ENCODE peak calls at places on chromosomes 5 and 9, in four cellular contexts. G is SJSA1, H is sigmoid colon, O is aorta. X is an unnamed sample.
A peak's percentile ranks its signal among the peaks of the same experiment; 100 is the strongest.

GRCh38 chr5:172853355-172853975 is 19.4 kb downstream of the ERGIC1 start:
- DNase-seq in H (no peak), O (no peak), G (no peak), X (no peak)

GRCh38 chr9:117073071-117073470 is 341.8 kb downstream of the ASTN2 start:
- DNase-seq in O (no peak), G (no peak), H (no peak), X (no peak)

GRCh38 chr5:9042241-9042640 is 503.6 kb downstream of the SEMA5A start:
- DNase-seq in O (no peak), H (no peak), G (no peak), X (no peak)

GRCh38 chr5:73859696-73860095 is 233.7 kb downstream of the ARHGEF28 start:
- DNase-seq in O (no peak), H (no peak), G (no peak), X (no peak)

GRCh38 chr5:61184708-61185107 is 22.4 kb upstream of the SMIM15 start:
- DNase-seq in O (no peak), G (no peak), H (no peak), X (no peak)

GRCh38 chr5:109693535-109694152 is 3.9 kb downstream of the MAN2A1 start:
- DNase-seq in O (no peak), G (no peak), H (no peak), X (no peak)

GRCh38 chr9:93058357-93059096 is at the start of gene SUSD3:
- DNase-seq in O (peak; percentile 92), H (peak; percentile 83), G (no peak), X (no peak)

GRCh38 chr5:145704724-145705123 is 130.4 kb downstream of the PRELID2 start:
- DNase-seq in O (no peak), G (no peak), H (no peak), X (no peak)

GRCh38 chr9:119967867-119968535 is 598.8 kb upstream of the BRINP1 start:
- DNase-seq in G (no peak), O (no peak), H (no peak), X (no peak)

GRCh38 chr5:77630246-77631165 is 8.0 kb downstream of the OTP start:
- DNase-seq in O (peak; percentile 82), G (peak; percentile 78), H (no peak), X (no peak)

GRCh38 chr5:115494570-115495289 is 49.8 kb downstream of the FEM1C start:
- DNase-seq in O (no peak), G (no peak), H (no peak), X (peak; percentile 9)

GRCh38 chr9:135476981-135477380 is 2.6 kb upstream of the PPP1R26 start:
- DNase-seq in H (no peak), G (no peak), O (no peak), X (no peak)

GRCh38 chr9:90789408-90789807 is 12.2 kb upstream of the SYK start:
- DNase-seq in O (no peak), G (no peak), H (no peak), X (no peak)

GRCh38 chr5:136058031-136058971 is 29.5 kb downstream of the TGFBI start:
- DNase-seq in H (peak; percentile 90), G (peak; percentile 99), O (peak; percentile 87), X (no peak)

GRCh38 chr5:168408561-168409321 is 77.5 kb upstream of the RARS1 start:
- DNase-seq in G (no peak), O (no peak), H (no peak), X (no peak)

GRCh38 chr9:110932883-110933282 is 105.4 kb downstream of the LPAR1 start:
- DNase-seq in O (no peak), G (no peak), H (no peak), X (no peak)

GRCh38 chr5:159451197-159452052 is 121.1 kb upstream of the IL12B start:
- DNase-seq in G (peak; percentile 85), O (no peak), H (peak; percentile 76), X (no peak)

GRCh38 chr5:154729613-154730012 is 25.6 kb upstream of the LARP1 start:
- DNase-seq in O (no peak), H (no peak), G (no peak), X (no peak)

GRCh38 chr5:179166886-179167841 is 107.0 kb downstream of the ZNF354C start:
- DNase-seq in O (peak; percentile 87), H (peak; percentile 70), G (no peak), X (peak; percentile 45)

GRCh38 chr5:69276422-69277174 is 41.9 kb downstream of the CDK7 start:
- DNase-seq in G (no peak), H (no peak), O (no peak), X (no peak)

GRCh38 chr5:93189707-93190120 is 391.3 kb downstream of the NR2F1-AS1 start:
- DNase-seq in G (peak; percentile 51), H (no peak), O (no peak), X (no peak)

DNA sequence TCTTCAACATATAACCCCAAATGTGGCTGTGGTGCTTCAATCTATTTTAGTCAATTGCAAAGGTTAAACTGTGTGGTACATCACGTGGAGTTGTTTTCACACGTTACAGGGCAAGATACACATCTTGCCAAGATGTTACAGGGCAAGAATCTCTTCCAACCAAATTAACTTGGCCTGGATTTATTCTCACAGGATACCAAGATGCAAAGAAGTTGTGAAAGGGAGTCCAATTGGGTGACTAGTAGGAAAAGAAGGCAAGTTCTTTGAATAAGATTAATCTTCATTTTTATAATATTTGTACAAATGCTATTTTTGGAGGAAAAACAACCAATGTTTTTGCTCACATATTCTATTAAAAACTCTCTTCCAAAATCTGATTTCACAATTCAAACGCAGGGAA is 4.8 kb upstream of the IFNA8 start:
- DNase-seq in G (no peak), H (no peak), O (no peak), X (no peak)
- H3K27me3 ChIP-seq in G (no peaks in the 10 kb centered on the region), H (peaks cover 26% of the 10 kb centered on the region), O (peaks cover 2% of the 10 kb centered on the region), X (peaks cover 22% of the 10 kb centered on the region)

GRCh38 chr5:1550287-1551076 is 26.7 kb upstream of the LPCAT1 start:
- DNase-seq in G (peak; percentile 44), H (peak; percentile 34), O (peak; percentile 54), X (no peak)
- H3K27me3 ChIP-seq in G (peaks cover 67% of the 10 kb centered on the region), H (peaks cover 20% of the 10 kb centered on the region), O (no peaks in the 10 kb centered on the region), X (no peaks in the 10 kb centered on the region)

DNA sequence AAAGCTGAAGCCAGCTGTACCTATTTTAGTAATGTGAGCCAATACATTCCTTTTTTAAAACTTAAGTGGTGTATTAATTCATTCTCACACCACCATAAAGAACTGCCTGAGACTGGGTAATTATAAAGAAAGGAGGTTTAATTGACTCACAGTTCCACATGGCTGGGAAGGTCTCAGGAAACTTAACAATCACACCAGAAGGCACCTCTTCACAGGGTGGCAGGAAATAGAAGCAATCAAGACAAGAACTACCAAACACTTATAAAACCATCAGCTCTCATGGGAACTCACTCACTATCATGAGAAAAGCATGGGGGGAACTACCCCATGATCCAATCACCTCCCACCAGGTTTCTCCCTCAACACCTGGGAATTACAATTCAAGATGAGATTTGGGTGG is 21.0 kb downstream of the ESM1 start:
- DNase-seq in H (no peak), G (no peak), O (no peak), X (no peak)
- H3K27me3 ChIP-seq in H (no peaks in the 10 kb centered on the region), G (no peaks in the 10 kb centered on the region), O (no peaks in the 10 kb centered on the region), X (peaks cover 14% of the 10 kb centered on the region)

GRCh38 chr9:127390243-127390535 is 6.8 kb upstream of the SLC2A8 start:
- DNase-seq in O (no peak), G (no peak), H (no peak), X (no peak)

GRCh38 chr9:127388856-127389238 is 8.1 kb upstream of the SLC2A8 start:
- DNase-seq in O (no peak), H (peak; percentile 47), G (no peak), X (no peak)

GRCh38 chr9:127386981-127387380 is 10.0 kb upstream of the SLC2A8 start:
- DNase-seq in O (peak; percentile 51), G (no peak), H (peak; percentile 43), X (no peak)

GRCh38 chr9:127389391-127390242 is 7.4 kb upstream of the SLC2A8 start:
- DNase-seq in G (no peak), H (no peak), O (no peak), X (no peak)

GRCh38 chr9:127388037-127388855 is 8.7 kb upstream of the SLC2A8 start:
- DNase-seq in O (peak; percentile 45), G (peak; percentile 89), H (peak; percentile 70), X (no peak)
- H3K27me3 ChIP-seq in O (no peaks in the 10 kb centered on the region), G (no peaks in the 10 kb centered on the region), H (no peaks in the 10 kb centered on the region), X (no peaks in the 10 kb centered on the region)

GRCh38 chr9:132591244-132591643 is 8.8 kb downstream of the BARHL1 start:
- DNase-seq in O (no peak), H (no peak), G (no peak), X (no peak)
- H3K27me3 ChIP-seq in O (peaks cover 3% of the 10 kb centered on the region), H (peaks cover 72% of the 10 kb centered on the region), G (peaks cover 48% of the 10 kb centered on the region), X (peaks cover 50% of the 10 kb centered on the region)

DNA sequence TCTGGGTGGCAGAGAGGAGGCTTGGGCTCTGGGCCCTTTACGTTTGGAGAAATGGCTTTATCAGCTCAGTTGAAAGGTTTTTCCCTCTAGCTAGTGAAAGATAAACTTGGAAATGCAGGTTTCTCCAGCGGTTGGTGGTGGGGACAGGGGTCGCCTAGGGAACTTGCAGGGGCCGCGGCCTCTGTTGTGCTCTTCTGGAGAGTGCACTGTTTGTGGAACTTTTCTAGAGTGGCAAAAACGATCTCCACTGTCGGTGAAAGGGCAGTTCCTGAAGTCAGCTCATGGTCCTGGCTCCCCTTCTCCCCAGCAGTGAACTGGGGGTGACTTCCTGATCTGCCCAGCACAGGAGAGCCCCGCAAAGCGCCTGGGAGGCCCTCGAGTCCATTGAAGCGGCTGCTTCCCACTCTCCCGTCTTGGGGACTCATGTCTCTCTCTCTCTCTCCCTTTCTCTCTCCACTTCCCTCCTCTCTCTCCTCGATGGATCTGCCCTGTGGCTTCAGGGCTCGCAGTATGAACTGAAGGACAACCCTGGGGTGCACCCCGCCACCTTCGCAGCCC is 3.2 kb downstream of the IRX1 start:
- DNase-seq in O (no peak), H (no peak), G (no peak), X (no peak)
- H3K27me3 ChIP-seq in O (no peaks in the 10 kb centered on the region), H (peaks cover 100% of the 10 kb centered on the region), G (no peaks in the 10 kb centered on the region), X (peaks cover 95% of the 10 kb centered on the region)

DNA sequence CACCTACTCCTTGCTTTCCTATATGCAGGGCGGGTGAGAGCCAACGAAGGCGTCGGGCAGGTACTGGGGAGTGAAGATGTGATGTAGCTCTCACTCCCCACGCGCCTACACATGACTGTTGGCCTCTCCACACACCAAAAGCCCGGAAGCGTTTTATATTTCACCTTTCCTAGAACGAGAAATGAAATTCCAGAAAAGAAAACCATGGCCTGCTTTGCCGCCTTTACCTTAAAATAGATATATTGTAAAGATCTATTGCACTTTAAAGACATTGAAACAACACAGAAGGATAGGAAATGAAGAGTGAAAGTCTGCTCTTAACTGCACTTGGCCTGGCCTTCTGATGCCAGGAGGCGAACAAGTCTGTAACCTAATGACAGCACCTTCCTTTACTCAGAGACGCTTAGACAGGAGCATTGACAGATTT is 6.7 kb downstream of the PRDM6 start:
- DNase-seq in O (no peak), G (no peak), H (no peak), X (no peak)
- H3K27me3 ChIP-seq in O (no peaks in the 10 kb centered on the region), G (peaks cover 16% of the 10 kb centered on the region), H (peaks cover 50% of the 10 kb centered on the region), X (peaks cover 99% of the 10 kb centered on the region)

GRCh38 chr5:83418659-83419321 is 52.8 kb upstream of the VCAN start:
- DNase-seq in O (no peak), H (no peak), G (no peak), X (no peak)

GRCh38 chr5:83417884-83418283 is 53.7 kb upstream of the VCAN start:
- DNase-seq in H (no peak), O (no peak), G (no peak), X (no peak)

GRCh38 chr5:83408719-83409118 is 62.8 kb upstream of the VCAN start:
- DNase-seq in G (no peak), H (no peak), O (no peak), X (no peak)

DNA sequence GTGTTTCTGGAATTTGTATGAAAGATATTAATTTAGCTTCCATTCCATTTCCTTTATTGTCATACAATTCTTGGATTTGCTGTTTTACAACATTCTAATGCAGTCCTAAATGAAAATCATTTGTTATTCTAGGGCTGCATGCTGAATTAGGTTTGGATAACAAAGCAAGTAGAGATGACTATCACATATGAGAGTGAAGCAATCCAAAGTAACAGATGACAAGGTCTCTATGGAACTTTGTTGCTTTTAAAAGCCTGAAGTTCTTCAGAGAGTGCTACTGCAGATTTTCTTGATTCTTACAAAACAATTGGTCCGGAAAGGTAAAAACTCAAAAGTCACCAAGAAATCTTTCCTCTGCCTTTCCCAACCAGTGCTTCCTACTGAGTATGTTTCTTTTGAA is 56.9 kb upstream of the VCAN start:
- DNase-seq in H (no peak), O (no peak), G (no peak), X (no peak)
- H3K27me3 ChIP-seq in H (no peaks in the 10 kb centered on the region), O (no peaks in the 10 kb centered on the region), G (no peaks in the 10 kb centered on the region), X (no peaks in the 10 kb centered on the region)

X was measured in dorsolateral prefrontal cortex.